ENCODE peak calls at places on chromosomes 7 and 10, in eight cellular contexts. B is effector memory CD8-positive, alpha-beta T cell; A is esophagus mucosa; Q is upper lobe of right lung; M is naive thymus-derived CD8-positive, alpha-beta T cell; H is left lung; W is left lobe of liver; X is pancreas. N is an unnamed sample.

GRCh38 chr10:103139803-103140202 is 53.3 kb downstream of the NT5C2 start:
- ATAC-seq in B (no peak), A (peak; percentile 23), Q (no peak), M (no peak), H (no peak), W (no peak), X (no peak), N (no peak)

GRCh38 chr10:70162157-70162891 is 8.0 kb downstream of the SAR1A start:
- ATAC-seq in B (no peak), A (no peak), Q (no peak), M (peak; percentile 61), H (no peak), W (no peak), X (no peak), N (no peak)

GRCh38 chr7:102463841-102464576 is 654 bp downstream of the ALKBH4 start:
- ATAC-seq in B (no peak), A (peak; percentile 1), Q (no peak), M (no peak), H (peak; percentile 17), W (peak; percentile 6), X (peak; percentile 9), N (peak; percentile 15)

GRCh38 chr10:27240891-27241639 is 468 bp upstream of the ACBD5 start:
- ATAC-seq in B (peak; percentile 7), A (peak; percentile 42), Q (peak; percentile 5), M (peak; percentile 8), H (peak; percentile 21), W (peak; percentile 14), X (peak; percentile 27), N (peak; percentile 9)

GRCh38 chr7:20998309-20998708 is 211.6 kb upstream of the SP8 start:
- ATAC-seq in B (no peak), A (peak; percentile 99), Q (no peak), M (no peak), H (no peak), W (no peak), X (no peak), N (no peak)

GRCh38 chr7:70735313-70735712 is 396.6 kb upstream of the GALNT17 start:
- ATAC-seq in B (no peak), A (no peak), Q (no peak), M (no peak), H (no peak), W (no peak), X (no peak), N (no peak)

GRCh38 chr10:107165007-107165406 is 501 bp upstream of the SORCS1 start:
- ATAC-seq in B (no peak), A (no peak), Q (no peak), M (no peak), H (no peak), W (no peak), X (no peak), N (no peak)

GRCh38 chr10:1364151-1364910 is 308.1 kb downstream of the WDR37 start:
- ATAC-seq in B (no peak), A (peak; percentile 95), Q (no peak), M (no peak), H (no peak), W (no peak), X (no peak), N (no peak)

GRCh38 chr7:115678049-115678982 is 352.2 kb downstream of the TFEC start:
- ATAC-seq in B (no peak), A (no peak), Q (peak; percentile 34), M (no peak), H (peak; percentile 52), W (peak; percentile 81), X (peak; percentile 92), N (no peak)

GRCh38 chr7:108000875-108001758 is 1.8 kb downstream of the LAMB1 start:
- ATAC-seq in B (no peak), A (peak; percentile 50), Q (peak; percentile 36), M (no peak), H (peak; percentile 37), W (no peak), X (peak; percentile 33), N (peak; percentile 35)

GRCh38 chr7:131027287-131027773 is 293.3 kb upstream of the KLF14 start:
- ATAC-seq in B (peak; percentile 55), A (peak; percentile 11), Q (peak; percentile 74), M (peak; percentile 57), H (peak; percentile 63), W (peak; percentile 54), X (peak; percentile 73), N (peak; percentile 80)

GRCh38 chr10:12201543-12201942 is 5.6 kb downstream of the CDC123 start:
- ATAC-seq in B (no peak), A (no peak), Q (no peak), M (no peak), H (no peak), W (no peak), X (no peak), N (no peak)

GRCh38 chr10:43354879-43355380 is 16.5 kb upstream of the FXYD4 start:
- ATAC-seq in B (no peak), A (no peak), Q (no peak), M (no peak), H (no peak), W (no peak), X (no peak), N (no peak)

GRCh38 chr10:14123066-14123465 is 207.7 kb downstream of the FRMD4A start:
- ATAC-seq in B (no peak), A (no peak), Q (no peak), M (no peak), H (no peak), W (peak; percentile 57), X (no peak), N (no peak)

GRCh38 chr7:24475573-24475972 is 97.7 kb upstream of the PALS2 start:
- ATAC-seq in B (no peak), A (no peak), Q (no peak), M (no peak), H (no peak), W (peak; percentile 84), X (peak; percentile 75), N (no peak)

GRCh38 chr7:143049380-143049779 is 2.8 kb upstream of the OR6V1 start:
- ATAC-seq in B (no peak), A (no peak), Q (no peak), M (no peak), H (no peak), W (no peak), X (no peak), N (no peak)

GRCh38 chr10:119149157-119149556 is 16.4 kb downstream of the SFXN4 start:
- ATAC-seq in B (no peak), A (no peak), Q (no peak), M (no peak), H (no peak), W (no peak), X (no peak), N (no peak)

N was measured in SK-N-SH treated with all-trans-retinoic acid at 6 μM for 48 hours.